ENCODE peak calls at places on chromosome 5, in seven cellular contexts. B is fibroblast of mammary gland; H is HCEC 1CT; S is stimulated activated CD8-positive, alpha-beta memory T cell treated with anti-CD3 and anti-CD28 coated beads, Interleukin-4, amount 100 ng/mL, for 4 hours; Y is stimulated activated CD4-positive, alpha-beta T cell treated with anti-CD3 and anti-CD28 coated beads, TNF-alpha, amount 100 ng/mL, for 1 hour; K is GM10248; A is non-pigmented ciliary epithelial cell. X is an unnamed sample.

GRCh38 chr5:9670371-9670770 is 40.2 kb upstream of the TAS2R1 start:
- DNase-seq in A (no peak), H (no peak), S (no peak), K (no peak), B (no peak), Y (no peak), X (no peak)

GRCh38 chr5:53110156-53110555 is 599 bp upstream of the MOCS2 start:
- DNase-seq in Y (no peak), S (no peak), H (no peak), K (no peak), A (no peak), B (no peak), X (no peak)

GRCh38 chr5:139863361-139863760 is 67.8 kb downstream of the PSD2 start:
- DNase-seq in B (no peak), S (no peak), Y (no peak), A (no peak), K (no peak), H (no peak), X (no peak)

GRCh38 chr5:390571-391491 is 52.1 kb upstream of the EXOC3 start:
- DNase-seq in S (no peak), B (no peak), A (no peak), H (no peak), Y (no peak), K (peak), X (no peak)

GRCh38 chr5:121199238-121199999 is 652.3 kb upstream of the FTMT start:
- DNase-seq in K (no peak), H (peak), B (peak), S (no peak), Y (no peak), A (peak), X (no peak)

GRCh38 chr5:104179057-104179456 is 616.5 kb upstream of the NUDT12 start:
- DNase-seq in Y (no peak), S (no peak), K (peak), A (no peak), B (peak), H (peak), X (no peak)

GRCh38 chr5:35651002-35651756 is 33.5 kb downstream of the SPEF2 start:
- DNase-seq in Y (peak), S (peak), H (peak), A (no peak), K (peak), B (peak), X (peak)

GRCh38 chr5:10310073-10310779 is 2.5 kb upstream of the CMBL start:
- DNase-seq in S (no peak), H (no peak), Y (no peak), A (no peak), B (peak), K (no peak), X (peak)

GRCh38 chr5:159913048-159913447 is 3.2 kb upstream of the ADRA1B start:
- DNase-seq in Y (no peak), B (peak), K (no peak), H (peak), A (no peak), S (no peak), X (peak)

GRCh38 chr5:1910861-1911772 is 28.4 kb upstream of the IRX4 start:
- DNase-seq in S (no peak), B (no peak), A (no peak), H (no peak), K (no peak), Y (no peak), X (no peak)

GRCh38 chr5:311963-312362 is 9.6 kb upstream of the AHRR start:
- DNase-seq in A (no peak), B (no peak), H (no peak), Y (no peak), S (no peak), K (peak), X (no peak)

GRCh38 chr5:10704949-10705621 is 55.9 kb downstream of the DAP start:
- DNase-seq in S (no peak), B (peak), Y (no peak), H (peak), A (no peak), K (no peak), X (peak)

GRCh38 chr5:133889271-133889905 is 79.0 kb downstream of the C5orf15 start:
- DNase-seq in B (no peak), H (no peak), K (no peak), Y (no peak), A (no peak), S (no peak), X (no peak)

GRCh38 chr5:109378095-109378494 is 31.7 kb downstream of the PJA2 start:
- DNase-seq in Y (no peak), K (no peak), A (no peak), B (no peak), H (no peak), S (no peak), X (no peak)

GRCh38 chr5:178547052-178547666 is 43.0 kb downstream of the COL23A1 start:
- DNase-seq in K (no peak), Y (no peak), B (no peak), H (no peak), S (no peak), A (no peak), X (no peak)

GRCh38 chr5:115507682-115508081 is 36.9 kb downstream of the FEM1C start:
- DNase-seq in Y (no peak), B (peak), S (no peak), A (peak), H (no peak), K (no peak), X (peak)